ENCODE peak calls at places on chromosomes 4 and X, in nine cellular contexts. One of them, this sample, is unnamed. For H3K4me1, the result is how much of the 10 kb centered on the place peaks cover.

GRCh38 chr4:5647351-5647750 is 61.0 kb downstream of the EVC2 start:
- DNase-seq in GM23338: no peak
- DNase-seq in MM.1S: no peak
- DNase-seq in ovary: no peak
- DNase-seq in esophagus squamous epithelium: no peak
- DNase-seq in HCT116: no peak
- DNase-seq in colonic mucosa: no peak
- DNase-seq in heart left ventricle: no peak
- DNase-seq in astrocyte: no peak
- DNase-seq in this sample: no peak

GRCh38 chrX:68894513-68895338 is 65.9 kb downstream of the EFNB1 start:
- DNase-seq in GM23338: peak
- DNase-seq in MM.1S: no peak
- DNase-seq in ovary: peak
- DNase-seq in esophagus squamous epithelium: no peak
- DNase-seq in HCT116: no peak
- DNase-seq in colonic mucosa: peak
- DNase-seq in heart left ventricle: peak
- DNase-seq in astrocyte: peak
- DNase-seq in this sample: peak

GRCh38 chr4:37723067-37723466 is 36.9 kb upstream of the RELL1 start:
- DNase-seq in GM23338: no peak
- DNase-seq in MM.1S: no peak
- DNase-seq in ovary: no peak
- DNase-seq in esophagus squamous epithelium: no peak
- DNase-seq in HCT116: no peak
- DNase-seq in colonic mucosa: no peak
- DNase-seq in heart left ventricle: no peak
- DNase-seq in astrocyte: no peak
- DNase-seq in this sample: no peak

GRCh38 chr4:70236125-70236524 is 6.3 kb upstream of the CSN3 start:
- DNase-seq in GM23338: no peak
- DNase-seq in MM.1S: no peak
- DNase-seq in ovary: no peak
- DNase-seq in esophagus squamous epithelium: no peak
- DNase-seq in HCT116: no peak
- DNase-seq in colonic mucosa: no peak
- DNase-seq in heart left ventricle: no peak
- DNase-seq in astrocyte: no peak
- DNase-seq in this sample: no peak

GRCh38 chr4:113742643-113743042 is 18.9 kb downstream of the CAMK2D start:
- DNase-seq in GM23338: no peak
- DNase-seq in MM.1S: no peak
- DNase-seq in ovary: no peak
- DNase-seq in esophagus squamous epithelium: no peak
- DNase-seq in HCT116: no peak
- DNase-seq in colonic mucosa: no peak
- DNase-seq in heart left ventricle: no peak
- DNase-seq in astrocyte: no peak
- DNase-seq in this sample: no peak

GRCh38 chrX:39752820-39753219 is 344.9 kb downstream of the BCOR start:
- DNase-seq in GM23338: no peak
- DNase-seq in MM.1S: no peak
- DNase-seq in ovary: peak
- DNase-seq in esophagus squamous epithelium: no peak
- DNase-seq in HCT116: no peak
- DNase-seq in colonic mucosa: peak
- DNase-seq in heart left ventricle: peak
- DNase-seq in astrocyte: no peak
- DNase-seq in this sample: no peak

GRCh38 chr4:139849219-139849618 is 183.6 kb downstream of the MGST2 start:
- DNase-seq in GM23338: no peak
- DNase-seq in MM.1S: no peak
- DNase-seq in ovary: no peak
- DNase-seq in esophagus squamous epithelium: no peak
- DNase-seq in HCT116: no peak
- DNase-seq in colonic mucosa: no peak
- DNase-seq in heart left ventricle: no peak
- DNase-seq in astrocyte: no peak
- DNase-seq in this sample: no peak

GRCh38 chrX:104568304-104568915 is 2.4 kb downstream of the IL1RAPL2 start:
- DNase-seq in GM23338: peak
- DNase-seq in MM.1S: no peak
- DNase-seq in ovary: no peak
- DNase-seq in esophagus squamous epithelium: no peak
- DNase-seq in HCT116: no peak
- DNase-seq in colonic mucosa: no peak
- DNase-seq in heart left ventricle: no peak
- DNase-seq in astrocyte: no peak
- DNase-seq in this sample: no peak

GRCh38 chrX:133434197-133434820 is 19.0 kb upstream of the GPC4 start:
- DNase-seq in GM23338: peak
- DNase-seq in MM.1S: no peak
- DNase-seq in ovary: no peak
- DNase-seq in esophagus squamous epithelium: no peak
- DNase-seq in HCT116: no peak
- DNase-seq in colonic mucosa: no peak
- DNase-seq in heart left ventricle: no peak
- DNase-seq in astrocyte: no peak
- DNase-seq in this sample: no peak

GRCh38 chrX:121987163-121987562 is 939.8 kb downstream of the GLUD2 start:
- DNase-seq in GM23338: no peak
- DNase-seq in MM.1S: no peak
- DNase-seq in ovary: no peak
- DNase-seq in esophagus squamous epithelium: no peak
- DNase-seq in HCT116: no peak
- DNase-seq in colonic mucosa: no peak
- DNase-seq in heart left ventricle: no peak
- DNase-seq in astrocyte: peak
- DNase-seq in this sample: no peak

GRCh38 chr4:71270901-71271300 is 67.9 kb upstream of the SLC4A4 start:
- DNase-seq in GM23338: peak
- DNase-seq in MM.1S: no peak
- DNase-seq in ovary: no peak
- DNase-seq in esophagus squamous epithelium: no peak
- DNase-seq in HCT116: peak
- DNase-seq in colonic mucosa: peak
- DNase-seq in heart left ventricle: no peak
- DNase-seq in astrocyte: no peak
- DNase-seq in this sample: no peak
- TF ChIP-seq CTCF in GM23338: peak
- TF ChIP-seq CTCF in MM.1S: peak
- TF ChIP-seq CTCF in ovary: no peak
- TF ChIP-seq CTCF in esophagus squamous epithelium: no peak
- TF ChIP-seq CTCF in HCT116: peak
- TF ChIP-seq CTCF in colonic mucosa: peak
- TF ChIP-seq CTCF in heart left ventricle: peak
- TF ChIP-seq CTCF in astrocyte: peak
- TF ChIP-seq CTCF in this sample: no peak

DNA sequence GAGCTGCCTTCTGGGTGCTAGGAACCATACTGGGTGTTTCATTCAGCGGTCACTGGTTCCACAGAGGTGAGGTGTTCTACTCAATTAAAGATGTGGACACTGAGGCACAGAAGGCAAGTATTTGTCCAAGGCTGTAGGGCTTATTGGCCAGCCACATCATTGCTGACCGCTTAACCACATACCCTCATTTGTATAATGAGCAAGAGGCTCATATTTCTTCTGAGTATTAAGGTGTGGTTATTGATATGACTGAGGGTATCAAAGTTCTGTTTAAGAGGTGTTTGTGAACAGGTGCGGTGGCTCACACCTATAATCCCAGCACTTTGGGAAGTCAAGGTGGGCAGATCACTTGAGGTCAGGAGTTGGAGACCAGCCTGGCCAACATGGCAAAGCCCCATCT is 14.3 kb downstream of the RNF4 start:
- DNase-seq in GM23338: no peak
- DNase-seq in MM.1S: no peak
- DNase-seq in ovary: no peak
- DNase-seq in esophagus squamous epithelium: no peak
- DNase-seq in HCT116: no peak
- DNase-seq in colonic mucosa: no peak
- DNase-seq in heart left ventricle: no peak
- DNase-seq in astrocyte: no peak
- DNase-seq in this sample: no peak
- H3K4me1 ChIP-seq in GM23338: half or more
- H3K4me1 ChIP-seq in MM.1S: half or more
- H3K4me1 ChIP-seq in ovary: under half
- H3K4me1 ChIP-seq in esophagus squamous epithelium: half or more
- H3K4me1 ChIP-seq in HCT116: under half
- H3K4me1 ChIP-seq in colonic mucosa: under half
- H3K4me1 ChIP-seq in heart left ventricle: half or more
- H3K4me1 ChIP-seq in astrocyte: under half
- H3K4me1 ChIP-seq in this sample: under half

DNA sequence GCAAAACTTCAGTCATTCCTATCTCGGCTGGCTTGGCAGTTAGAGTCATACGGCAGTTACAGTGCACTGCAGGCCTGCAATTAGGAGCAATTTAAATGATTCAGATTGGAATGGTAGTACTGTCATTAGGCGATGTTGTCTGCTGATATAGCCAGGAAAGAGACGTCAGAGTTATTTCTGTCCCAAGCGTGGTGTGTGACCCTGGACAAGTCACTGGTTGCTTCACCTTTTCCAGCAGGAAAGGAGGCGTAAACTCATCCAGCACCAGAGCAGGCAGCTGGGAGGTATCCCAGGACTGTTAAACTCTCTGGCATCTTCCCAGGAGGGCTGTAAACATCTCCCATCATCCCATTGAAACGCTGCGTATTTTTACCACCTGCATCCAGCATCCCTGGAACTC is 842 bp upstream of the LNX1 start:
- DNase-seq in GM23338: peak
- DNase-seq in MM.1S: no peak
- DNase-seq in ovary: no peak
- DNase-seq in esophagus squamous epithelium: no peak
- DNase-seq in HCT116: no peak
- DNase-seq in colonic mucosa: peak
- DNase-seq in heart left ventricle: no peak
- DNase-seq in astrocyte: peak
- DNase-seq in this sample: no peak
- H3K27ac ChIP-seq in GM23338: peak
- H3K27ac ChIP-seq in MM.1S: no peak
- H3K27ac ChIP-seq in ovary: no peak
- H3K27ac ChIP-seq in esophagus squamous epithelium: peak
- H3K27ac ChIP-seq in HCT116: peak
- H3K27ac ChIP-seq in colonic mucosa: peak
- H3K27ac ChIP-seq in heart left ventricle: peak
- H3K27ac ChIP-seq in astrocyte: no peak
- H3K27ac ChIP-seq in this sample: no peak

DNA sequence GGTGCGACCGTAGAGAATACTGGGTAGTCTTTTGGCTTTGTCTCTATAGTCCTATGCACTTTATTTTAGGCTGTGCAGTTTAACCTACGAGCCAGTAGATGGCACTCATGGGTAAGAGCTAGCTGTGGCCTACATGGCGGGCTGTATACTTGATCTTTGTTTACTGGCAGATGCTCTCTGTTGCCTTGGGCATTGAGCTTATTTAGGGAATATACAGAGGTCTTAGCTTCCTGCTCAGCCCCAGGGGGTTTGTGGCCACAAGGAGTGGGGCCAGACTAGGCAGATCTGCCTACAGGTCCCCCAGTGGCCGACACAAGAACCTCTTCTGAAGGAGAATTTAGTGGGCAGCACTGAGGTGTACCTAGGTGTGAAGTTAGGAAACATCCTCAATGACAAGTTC is 227.6 kb upstream of the HDX start:
- DNase-seq in GM23338: peak
- DNase-seq in MM.1S: peak
- DNase-seq in ovary: no peak
- DNase-seq in esophagus squamous epithelium: no peak
- DNase-seq in HCT116: no peak
- DNase-seq in colonic mucosa: no peak
- DNase-seq in heart left ventricle: no peak
- DNase-seq in astrocyte: no peak
- DNase-seq in this sample: no peak
- TF ChIP-seq CTCF in GM23338: peak
- TF ChIP-seq CTCF in MM.1S: peak
- TF ChIP-seq CTCF in ovary: peak
- TF ChIP-seq CTCF in esophagus squamous epithelium: peak
- TF ChIP-seq CTCF in HCT116: peak
- TF ChIP-seq CTCF in colonic mucosa: peak
- TF ChIP-seq CTCF in heart left ventricle: peak
- TF ChIP-seq CTCF in astrocyte: peak
- TF ChIP-seq CTCF in this sample: peak

DNA sequence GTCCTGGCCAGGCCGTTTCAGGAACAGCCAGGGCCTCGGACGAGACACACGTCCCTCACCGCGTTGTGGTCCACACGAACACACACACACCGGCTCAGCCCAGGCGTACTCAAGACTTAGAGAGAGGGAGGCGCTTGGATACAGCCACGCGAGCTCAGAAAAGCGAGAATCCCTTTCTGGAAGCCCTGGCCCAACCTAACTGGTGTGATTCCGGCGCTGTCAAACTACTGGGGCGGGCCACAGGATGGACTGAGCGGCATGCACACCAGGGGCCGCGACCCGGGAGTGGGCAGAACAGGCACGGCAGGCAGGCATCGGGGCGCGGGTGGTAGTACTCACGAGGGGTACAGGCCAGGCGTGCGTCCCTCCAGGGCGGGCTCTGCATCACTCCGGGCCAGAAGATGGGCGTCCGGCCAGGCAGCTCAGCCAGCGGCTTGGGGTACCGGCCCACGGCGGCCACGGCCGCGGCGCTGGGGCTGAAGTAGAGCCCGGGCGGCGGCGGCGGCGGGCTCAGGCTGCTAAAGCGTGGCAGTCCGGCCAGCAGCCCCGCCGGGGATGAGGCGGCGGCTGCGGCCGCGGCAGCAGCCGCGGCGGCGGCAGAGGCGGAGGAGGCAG is 1.8 kb downstream of the NKX6-1 start:
- DNase-seq in GM23338: peak
- DNase-seq in MM.1S: no peak
- DNase-seq in ovary: no peak
- DNase-seq in esophagus squamous epithelium: no peak
- DNase-seq in HCT116: no peak
- DNase-seq in colonic mucosa: no peak
- DNase-seq in heart left ventricle: no peak
- DNase-seq in astrocyte: peak
- DNase-seq in this sample: no peak
- H3K4me1 ChIP-seq in GM23338: half or more
- H3K4me1 ChIP-seq in MM.1S: under half
- H3K4me1 ChIP-seq in ovary: under half
- H3K4me1 ChIP-seq in esophagus squamous epithelium: half or more
- H3K4me1 ChIP-seq in HCT116: under half
- H3K4me1 ChIP-seq in colonic mucosa: under half
- H3K4me1 ChIP-seq in heart left ventricle: under half
- H3K4me1 ChIP-seq in astrocyte: under half
- H3K4me1 ChIP-seq in this sample: half or more

DNA sequence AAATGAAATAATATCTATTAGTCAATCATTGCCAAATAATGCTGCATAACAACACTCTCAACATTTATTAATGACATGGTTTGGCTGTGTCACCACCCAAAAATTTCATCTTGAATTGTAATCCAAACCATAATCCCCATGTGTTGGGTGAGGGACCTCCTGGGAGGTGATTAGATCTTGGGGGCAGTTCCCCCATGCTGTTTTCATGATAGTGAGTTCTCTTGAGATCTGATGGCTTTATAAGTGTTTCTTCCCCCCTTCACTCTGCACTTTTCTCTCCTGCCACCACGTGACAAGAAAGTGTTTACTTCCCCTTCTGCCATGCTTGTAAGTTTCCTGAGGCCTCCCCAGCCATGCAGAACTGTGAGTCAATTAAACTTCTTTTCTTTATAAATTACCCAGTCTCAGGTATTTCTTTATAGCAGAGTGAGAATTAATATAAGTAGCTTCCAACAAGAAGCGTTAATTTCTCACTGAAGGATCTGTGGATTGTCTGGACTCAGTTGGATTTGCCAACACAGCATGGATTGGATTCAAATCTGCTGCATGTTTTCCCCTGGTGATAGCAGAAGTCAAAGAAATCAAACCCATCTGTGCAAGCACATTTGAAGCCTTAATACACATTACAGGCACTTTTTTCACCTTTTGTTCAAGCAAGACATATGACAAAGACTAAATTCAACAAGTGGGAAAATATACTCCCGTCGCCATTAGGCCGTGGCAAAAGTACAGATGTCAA is 216.6 kb downstream of the PDGFC start:
- DNase-seq in GM23338: no peak
- DNase-seq in MM.1S: no peak
- DNase-seq in ovary: no peak
- DNase-seq in esophagus squamous epithelium: no peak
- DNase-seq in HCT116: no peak
- DNase-seq in colonic mucosa: no peak
- DNase-seq in heart left ventricle: no peak
- DNase-seq in astrocyte: peak
- DNase-seq in this sample: no peak
- H3K27ac ChIP-seq in GM23338: no peak
- H3K27ac ChIP-seq in MM.1S: no peak
- H3K27ac ChIP-seq in ovary: no peak
- H3K27ac ChIP-seq in esophagus squamous epithelium: no peak
- H3K27ac ChIP-seq in HCT116: no peak
- H3K27ac ChIP-seq in colonic mucosa: no peak
- H3K27ac ChIP-seq in heart left ventricle: no peak
- H3K27ac ChIP-seq in astrocyte: no peak
- H3K27ac ChIP-seq in this sample: no peak